ENCODE peak calls at places on chromosomes 3 and 15, in four cellular contexts. X is D341Med; T is activated CD4-positive, alpha-beta T cell treated with anti-CD3 and anti-CD28 coated beads, Interleukin-2, amount 10 ng/mL, durations not matched to agents 7 days and 5 days; H is T-cell. N is an unnamed sample.

GRCh38 chr15:49270541-49271421 is 100.7 kb downstream of the GALK2 start:
- DNase-seq in X (no peak), H (no peak), T (no peak), N (peak; percentile 52)

GRCh38 chr15:43285609-43286037 is 18.9 kb upstream of the TGM5 start:
- DNase-seq in X (peak; percentile 65), T (peak; percentile 77), H (peak; percentile 65), N (no peak)

GRCh38 chr15:42159381-42160015 is 3.1 kb upstream of the PLA2G4F start:
- DNase-seq in T (no peak), X (peak; percentile 19), H (no peak), N (peak; percentile 82)

GRCh38 chr3:96931491-96931890 is 117.1 kb downstream of the EPHA6 start:
- DNase-seq in X (peak; percentile 32), H (no peak), T (no peak), N (no peak)

GRCh38 chr3:44058022-44058867 is 183.4 kb upstream of the TOPAZ1 start:
- DNase-seq in X (no peak), H (peak; percentile 4), T (peak; percentile 12), N (no peak)

GRCh38 chr3:54188176-54188791 is 65.9 kb downstream of the CACNA2D3 start:
- DNase-seq in T (peak; percentile 61), X (no peak), H (no peak), N (no peak)

GRCh38 chr3:50292924-50293801 is 934 bp upstream of the IFRD2 start:
- DNase-seq in H (no peak), X (no peak), T (peak; percentile 5), N (peak; percentile 47)

GRCh38 chr15:23532019-23532418 is 33.5 kb upstream of the MKRN3 start:
- DNase-seq in H (no peak), T (no peak), X (peak; percentile 62), N (no peak)

GRCh38 chr3:75232216-75232615 is 431.9 kb upstream of the FRG2C start:
- DNase-seq in T (no peak), X (no peak), H (no peak), N (no peak)

GRCh38 chr3:61268659-61269058 is 17.4 kb upstream of the FHIT start:
- DNase-seq in X (no peak), T (no peak), H (no peak), N (no peak)

GRCh38 chr15:92149029-92149428 is 244.7 kb upstream of the ST8SIA2 start:
- DNase-seq in X (no peak), T (no peak), H (no peak), N (no peak)

GRCh38 chr15:34241376-34242350 is 16.8 kb downstream of the EMC4 start:
- DNase-seq in T (peak; percentile 58), H (peak; percentile 36), X (peak; percentile 64), N (no peak)

GRCh38 chr3:78139166-78139565 is 1099.3 kb downstream of the ROBO2 start:
- DNase-seq in T (no peak), X (no peak), H (no peak), N (no peak)

GRCh38 chr15:31004220-31004733 is 12.8 kb upstream of the MTMR10 start:
- DNase-seq in X (no peak), H (no peak), T (peak; percentile 41), N (peak; percentile 70)

GRCh38 chr3:14522129-14522691 is 17.9 kb downstream of the GRIP2 start:
- DNase-seq in T (no peak), H (no peak), X (no peak), N (peak; percentile 84)

GRCh38 chr3:70281663-70282062 is 30.8 kb downstream of the MDFIC2 start:
- DNase-seq in T (no peak), X (no peak), H (no peak), N (no peak)

GRCh38 chr3:129690406-129690805 is 83.9 kb upstream of the PLXND1 start:
- DNase-seq in X (peak; percentile 66), H (peak; percentile 47), T (peak; percentile 50), N (no peak)

GRCh38 chr3:44554626-44555592 is at the start of gene ZKSCAN7:
- DNase-seq in T (peak; percentile 44), X (peak; percentile 97), H (peak; percentile 42), N (peak; percentile 72)

GRCh38 chr3:157086053-157086761 is 73.7 kb downstream of the CCNL1 start:
- DNase-seq in X (no peak), H (no peak), T (no peak), N (peak; percentile 67)

GRCh38 chr3:47096955-47097354 is 67.0 kb downstream of the SETD2 start:
- DNase-seq in T (no peak), H (no peak), X (no peak), N (no peak)

GRCh38 chr3:138833908-138834358 is 795 bp downstream of the PIK3CB start:
- DNase-seq in T (peak; percentile 15), H (no peak), X (peak; percentile 37), N (no peak)

GRCh38 chr3:94961423-94962100 is 898.7 kb downstream of the NSUN3 start:
- DNase-seq in H (no peak), X (no peak), T (no peak), N (no peak)

GRCh38 chr3:158727499-158728377 is 4.5 kb downstream of the RARRES1 start:
- DNase-seq in H (peak; percentile 46), T (peak; percentile 71), X (peak; percentile 71), N (no peak)

GRCh38 chr15:63595066-63595465 is 2.1 kb upstream of the FBXL22 start:
- DNase-seq in X (no peak), H (no peak), T (no peak), N (peak; percentile 66)

GRCh38 chr3:106769045-106769444 is 608.2 kb upstream of the CCDC54 start:
- DNase-seq in X (no peak), T (no peak), H (no peak), N (no peak)

GRCh38 chr3:32154180-32154579 is 47.8 kb downstream of the GPD1L start:
- DNase-seq in T (no peak), H (no peak), X (peak; percentile 48), N (no peak)

GRCh38 chr3:163490119-163490518 is 1588.2 kb downstream of the SI start:
- DNase-seq in X (peak; percentile 73), H (no peak), T (peak; percentile 33), N (no peak)

GRCh38 chr3:42451116-42451515 is 40.7 kb upstream of the LYZL4 start:
- DNase-seq in H (no peak), T (no peak), X (no peak), N (no peak)

GRCh38 chr3:117600112-117600511 is 890.5 kb downstream of the TUSC7 start:
- DNase-seq in H (no peak), T (no peak), X (no peak), N (no peak)

GRCh38 chr3:119812491-119813058 is 30.7 kb downstream of the NR1I2 start:
- DNase-seq in T (no peak), H (no peak), X (no peak), N (peak; percentile 74)